ENCODE peak calls at places on chromosome 11, in ten cellular contexts. C is A549, X is PC-9, E is IMR-90, R is GM23338, G is mammary epithelial cell, O is fibroblast of lung, W is HCT116, D is GM23248, H is PC-3. B is an unnamed sample.

GRCh38 chr11:33742249-33742851 is 6.1 kb upstream of the CD59 start:
- DNase-seq in C (no peak), X (peak; percentile 48), E (no peak), R (no peak), G (no peak), O (peak; percentile 65), W (no peak), D (peak; percentile 40), H (peak; percentile 60), B (no peak)

GRCh38 chr11:18416459-18416858 is 4.3 kb downstream of the LDHC start:
- DNase-seq in C (no peak), X (no peak), E (no peak), R (no peak), G (no peak), O (no peak), W (no peak), D (no peak), H (no peak), B (no peak)

GRCh38 chr11:78080818-78081495 is 1.3 kb upstream of the NDUFC2 start:
- DNase-seq in C (no peak), X (peak; percentile 50), E (peak; percentile 73), R (peak; percentile 7), G (peak; percentile 14), O (peak; percentile 60), W (no peak), D (peak; percentile 32), H (peak; percentile 26), B (no peak)

GRCh38 chr11:1516273-1517067 is 29.9 kb upstream of the MOB2 start:
- DNase-seq in C (no peak), X (no peak), E (peak; percentile 61), R (no peak), G (peak; percentile 21), O (no peak), W (no peak), D (peak; percentile 40), H (peak; percentile 13), B (no peak)

GRCh38 chr11:62004473-62004872 is 37.0 kb upstream of the FTH1 start:
- DNase-seq in C (no peak), X (no peak), E (peak; percentile 82), R (no peak), G (peak; percentile 32), O (peak; percentile 78), W (no peak), D (peak; percentile 47), H (peak; percentile 38), B (no peak)

GRCh38 chr11:86743223-86744118 is 56.9 kb upstream of the PRSS23 start:
- DNase-seq in C (peak; percentile 78), X (peak; percentile 100), E (peak; percentile 99), R (no peak), G (peak; percentile 99), O (peak; percentile 97), W (peak; percentile 95), D (peak; percentile 99), H (peak; percentile 95), B (peak; percentile 82)

GRCh38 chr11:105202422-105202821 is 62.9 kb upstream of the CARD18 start:
- DNase-seq in C (no peak), X (no peak), E (no peak), R (no peak), G (no peak), O (no peak), W (no peak), D (no peak), H (no peak), B (no peak)

GRCh38 chr11:1372660-1373059 is 17.1 kb upstream of the BRSK2 start:
- DNase-seq in C (no peak), X (no peak), E (no peak), R (no peak), G (no peak), O (no peak), W (no peak), D (no peak), H (no peak), B (no peak)

DNA sequence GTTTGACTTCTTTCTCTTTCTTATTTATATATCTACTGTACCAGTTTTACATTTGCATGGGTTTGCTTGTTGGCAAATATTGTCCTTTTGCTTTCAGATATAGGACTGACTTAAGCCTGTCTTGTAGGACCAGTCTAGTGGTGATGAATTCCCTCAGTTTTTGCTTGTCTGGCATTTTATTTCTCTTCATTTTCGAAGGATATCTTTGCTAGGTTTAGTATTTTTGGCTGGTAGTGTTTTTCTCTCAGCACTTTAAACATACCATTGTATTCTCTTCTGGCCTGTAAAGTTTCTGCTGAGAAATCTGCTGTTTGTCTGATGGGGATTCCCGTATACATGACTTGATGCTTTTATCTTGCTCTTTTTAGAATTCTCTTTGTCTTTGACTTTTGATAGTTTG is 14.2 kb upstream of the ZBED5 start:
- DNase-seq in C (no peak), X (no peak), E (no peak), R (no peak), G (no peak), O (no peak), W (no peak), D (no peak), H (no peak), B (no peak)
- H3K4me2 ChIP-seq in C (no peak overlapping the region), X (no peak overlapping the region), E (no peak overlapping the region), R (no peak overlapping the region), G (no peak overlapping the region), O (no peak overlapping the region), W (no peak overlapping the region), D (no peak overlapping the region), H (no peak overlapping the region), B (no peak overlapping the region)

GRCh38 chr11:121473064-121473777 is 20.5 kb upstream of the SORL1-AS1 start:
- DNase-seq in C (no peak), X (no peak), E (peak; percentile 73), R (no peak), G (peak; percentile 45), O (peak; percentile 50), W (no peak), D (peak; percentile 68), H (no peak), B (no peak)

GRCh38 chr11:121478895-121479281 is 26.1 kb upstream of the SORL1-AS1 start:
- DNase-seq in C (no peak), X (no peak), E (no peak), R (no peak), G (no peak), O (no peak), W (no peak), D (no peak), H (no peak), B (no peak)

GRCh38 chr11:121479355-121479754 is 26.6 kb upstream of the SORL1-AS1 start:
- DNase-seq in C (no peak), X (no peak), E (no peak), R (peak; percentile 81), G (no peak), O (no peak), W (no peak), D (no peak), H (no peak), B (no peak)

GRCh38 chr11:121478226-121478894 is 25.6 kb upstream of the SORL1-AS1 start:
- DNase-seq in C (no peak), X (peak; percentile 93), E (no peak), R (no peak), G (peak; percentile 61), O (no peak), W (no peak), D (no peak), H (peak; percentile 94), B (no peak)

DNA sequence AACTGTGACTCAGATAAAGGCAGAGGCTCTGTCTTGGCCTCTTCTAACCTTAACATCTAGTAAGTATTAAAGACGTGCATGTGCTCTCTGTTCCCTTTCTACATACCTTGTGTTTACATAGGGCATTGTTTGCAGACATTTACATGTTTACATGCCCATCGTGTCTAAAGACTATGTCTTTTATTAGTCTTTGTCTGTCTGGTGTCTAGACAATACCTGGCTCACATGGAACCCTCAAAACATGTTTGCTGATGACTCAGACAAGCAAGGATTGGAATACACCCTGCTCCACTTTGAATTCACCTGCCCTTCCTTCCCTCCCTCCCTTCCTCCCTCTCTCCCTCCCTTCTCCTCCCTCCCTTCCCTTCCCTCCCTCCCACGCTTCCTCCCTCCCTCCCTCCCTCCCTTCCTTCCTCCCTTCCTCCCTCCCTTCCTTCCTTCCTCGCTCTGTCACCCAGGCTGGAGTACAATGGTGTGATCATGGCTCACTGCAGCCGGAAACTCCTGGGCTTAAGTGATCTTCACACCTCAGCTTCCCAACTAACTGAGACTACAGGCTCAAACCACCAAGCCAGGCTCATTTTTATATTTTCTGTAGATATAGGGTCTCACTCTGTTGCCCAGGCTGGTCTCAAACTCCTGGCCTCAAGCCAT is 23.7 kb upstream of the SORL1-AS1 start:
- DNase-seq in C (no peak), X (peak; percentile 58), E (no peak), R (no peak), G (peak; percentile 73), O (no peak), W (no peak), D (no peak), H (peak; percentile 96), B (peak; percentile 48)
- H3K4me2 ChIP-seq in C (no peak overlapping the region), X (no peak overlapping the region), E (no peak overlapping the region), R (no peak overlapping the region), G (no peak overlapping the region), O (no peak overlapping the region), W (peak overlapping the region; percentile 36), D (no peak overlapping the region), H (peak overlapping the region; percentile 42), B (no peak overlapping the region)

DNA sequence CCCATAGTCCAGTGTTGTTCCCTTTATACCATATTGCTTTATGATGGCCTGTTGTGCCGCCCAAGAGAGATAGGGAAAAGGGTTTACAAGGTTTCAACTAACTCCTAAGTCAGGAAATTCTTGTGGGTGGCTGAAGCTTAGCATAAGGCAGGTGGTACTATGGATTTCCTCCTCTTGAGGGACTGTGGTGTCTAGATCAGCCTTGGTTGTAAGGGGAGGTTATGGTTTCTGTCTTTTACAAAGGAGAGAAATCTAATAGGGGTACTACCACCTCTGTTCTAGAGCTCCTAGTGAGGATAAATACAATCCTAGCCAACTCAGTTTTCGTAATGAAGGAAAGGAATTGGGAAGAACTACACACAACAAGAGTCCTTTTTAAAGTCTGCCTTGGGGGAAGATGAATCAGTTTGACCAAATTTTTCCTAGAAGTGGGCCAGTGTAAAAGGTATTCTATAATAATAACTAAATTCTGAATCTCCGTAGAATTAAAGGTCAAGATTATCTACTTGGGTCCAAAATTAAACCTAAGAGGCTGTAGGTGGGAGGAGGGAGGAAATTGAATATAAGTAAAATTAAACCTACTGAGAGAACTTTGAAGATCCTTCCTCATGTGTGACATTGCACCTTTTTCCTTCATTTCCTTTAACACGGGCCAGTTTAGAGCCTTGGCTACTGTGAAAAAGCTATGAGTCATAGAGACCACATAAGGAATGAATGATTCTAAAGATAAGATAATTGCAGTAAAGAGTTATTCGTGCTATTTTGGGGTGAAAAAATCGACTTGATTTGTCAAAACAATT is 17.2 kb downstream of the DLAT start:
- DNase-seq in C (no peak), X (peak; percentile 90), E (peak; percentile 26), R (no peak), G (peak; percentile 39), O (peak; percentile 12), W (peak; percentile 64), D (peak; percentile 82), H (peak; percentile 41), B (no peak)
- H3K4me2 ChIP-seq in C (no peak overlapping the region), X (peak overlapping the region; percentile 24), E (no peak overlapping the region), R (no peak overlapping the region), G (peak overlapping the region; percentile 56), O (no peak overlapping the region), W (peak overlapping the region; percentile 57), D (no peak overlapping the region), H (peak overlapping the region; percentile 5), B (no peak overlapping the region)

DNA sequence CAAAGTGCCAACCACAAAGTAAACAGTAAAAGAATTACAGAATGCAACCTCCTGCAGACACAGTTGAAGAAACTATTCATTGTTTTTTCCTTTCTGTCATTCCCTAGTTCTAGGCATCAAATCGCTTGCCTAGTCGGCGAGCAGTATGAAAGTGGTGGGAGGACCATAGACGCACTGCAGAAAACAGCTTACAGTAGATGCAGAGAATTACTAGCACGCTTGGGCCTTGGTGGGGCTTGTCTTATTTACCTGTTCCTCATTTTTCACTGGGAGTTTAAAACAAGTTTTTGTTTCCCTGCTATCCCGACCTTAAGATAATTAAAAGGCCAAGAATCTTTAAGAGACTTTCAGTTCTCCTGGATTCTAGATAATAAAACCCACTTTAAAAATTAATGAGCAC is 742 bp upstream of the ARL14EP start:
- DNase-seq in C (no peak), X (no peak), E (no peak), R (no peak), G (no peak), O (no peak), W (no peak), D (no peak), H (no peak), B (no peak)
- H3K4me2 ChIP-seq in C (peak overlapping the region; percentile 71), X (peak overlapping the region; percentile 99), E (peak overlapping the region; percentile 89), R (peak overlapping the region; percentile 95), G (peak overlapping the region; percentile 87), O (peak overlapping the region; percentile 83), W (peak overlapping the region; percentile 79), D (peak overlapping the region; percentile 98), H (peak overlapping the region; percentile 99), B (peak overlapping the region; percentile 75)

B was measured in hepatocyte.